ENCODE peak calls at places on chromosome 16, in nine cellular contexts. One of them, this sample, is unnamed.

GRCh38 chr16:68907297-68907999 is 64.1 kb downstream of the TANGO6 start:
- DNase-seq in GM04504: no peak
- DNase-seq in stimulated activated CD8-positive, alpha-beta memory T cell treated with anti-CD3 and anti-CD28 coated beads, Interleukin-4, amount 100 ng/mL, for 24 hours: no peak
- DNase-seq in activated CD8-positive, alpha-beta T cell treated with anti-CD3 and anti-CD28 coated beads, Interleukin-2, amount 10 ng/mL, durations not matched to agents 7 days and 5 days: no peak
- DNase-seq in GM19239: no peak
- DNase-seq in NCI-H446: no peak
- DNase-seq in activated naive CD4-positive, alpha-beta T cell: no peak
- DNase-seq in neural progenitor cell: peak; percentile 39
- DNase-seq in HCEC 1CT: no peak
- DNase-seq in this sample: no peak

GRCh38 chr16:87575027-87575804 is 27.1 kb upstream of the JPH3 start:
- DNase-seq in GM04504: no peak
- DNase-seq in stimulated activated CD8-positive, alpha-beta memory T cell treated with anti-CD3 and anti-CD28 coated beads, Interleukin-4, amount 100 ng/mL, for 24 hours: no peak
- DNase-seq in activated CD8-positive, alpha-beta T cell treated with anti-CD3 and anti-CD28 coated beads, Interleukin-2, amount 10 ng/mL, durations not matched to agents 7 days and 5 days: no peak
- DNase-seq in GM19239: no peak
- DNase-seq in NCI-H446: no peak
- DNase-seq in activated naive CD4-positive, alpha-beta T cell: no peak
- DNase-seq in neural progenitor cell: peak; percentile 66
- DNase-seq in HCEC 1CT: no peak
- DNase-seq in this sample: no peak

GRCh38 chr16:76157629-76158028 is 119.6 kb upstream of the CNTNAP4 start:
- DNase-seq in GM04504: no peak
- DNase-seq in stimulated activated CD8-positive, alpha-beta memory T cell treated with anti-CD3 and anti-CD28 coated beads, Interleukin-4, amount 100 ng/mL, for 24 hours: no peak
- DNase-seq in activated CD8-positive, alpha-beta T cell treated with anti-CD3 and anti-CD28 coated beads, Interleukin-2, amount 10 ng/mL, durations not matched to agents 7 days and 5 days: no peak
- DNase-seq in GM19239: no peak
- DNase-seq in NCI-H446: no peak
- DNase-seq in activated naive CD4-positive, alpha-beta T cell: no peak
- DNase-seq in neural progenitor cell: peak; percentile 16
- DNase-seq in HCEC 1CT: no peak
- DNase-seq in this sample: no peak

GRCh38 chr16:72908362-72908838 is 139.5 kb downstream of the ZFHX3 start:
- DNase-seq in GM04504: no peak
- DNase-seq in stimulated activated CD8-positive, alpha-beta memory T cell treated with anti-CD3 and anti-CD28 coated beads, Interleukin-4, amount 100 ng/mL, for 24 hours: no peak
- DNase-seq in activated CD8-positive, alpha-beta T cell treated with anti-CD3 and anti-CD28 coated beads, Interleukin-2, amount 10 ng/mL, durations not matched to agents 7 days and 5 days: no peak
- DNase-seq in GM19239: no peak
- DNase-seq in NCI-H446: no peak
- DNase-seq in activated naive CD4-positive, alpha-beta T cell: no peak
- DNase-seq in neural progenitor cell: no peak
- DNase-seq in HCEC 1CT: no peak
- DNase-seq in this sample: no peak

GRCh38 chr16:65318590-65319267 is 196.9 kb upstream of the CDH11 start:
- DNase-seq in GM04504: no peak
- DNase-seq in stimulated activated CD8-positive, alpha-beta memory T cell treated with anti-CD3 and anti-CD28 coated beads, Interleukin-4, amount 100 ng/mL, for 24 hours: no peak
- DNase-seq in activated CD8-positive, alpha-beta T cell treated with anti-CD3 and anti-CD28 coated beads, Interleukin-2, amount 10 ng/mL, durations not matched to agents 7 days and 5 days: no peak
- DNase-seq in GM19239: no peak
- DNase-seq in NCI-H446: no peak
- DNase-seq in activated naive CD4-positive, alpha-beta T cell: no peak
- DNase-seq in neural progenitor cell: peak; percentile 44
- DNase-seq in HCEC 1CT: no peak
- DNase-seq in this sample: no peak

GRCh38 chr16:31105677-31106213 is 2.4 kb upstream of the BCKDK start:
- DNase-seq in GM04504: peak; percentile 36
- DNase-seq in stimulated activated CD8-positive, alpha-beta memory T cell treated with anti-CD3 and anti-CD28 coated beads, Interleukin-4, amount 100 ng/mL, for 24 hours: peak; percentile 77
- DNase-seq in activated CD8-positive, alpha-beta T cell treated with anti-CD3 and anti-CD28 coated beads, Interleukin-2, amount 10 ng/mL, durations not matched to agents 7 days and 5 days: peak; percentile 86
- DNase-seq in GM19239: peak; percentile 94
- DNase-seq in NCI-H446: no peak
- DNase-seq in activated naive CD4-positive, alpha-beta T cell: peak; percentile 73
- DNase-seq in neural progenitor cell: peak; percentile 75
- DNase-seq in HCEC 1CT: peak; percentile 59
- DNase-seq in this sample: no peak

GRCh38 chr16:58198022-58198683 is at the start of gene CSNK2A2:
- DNase-seq in GM04504: peak; percentile 29
- DNase-seq in stimulated activated CD8-positive, alpha-beta memory T cell treated with anti-CD3 and anti-CD28 coated beads, Interleukin-4, amount 100 ng/mL, for 24 hours: peak; percentile 65
- DNase-seq in activated CD8-positive, alpha-beta T cell treated with anti-CD3 and anti-CD28 coated beads, Interleukin-2, amount 10 ng/mL, durations not matched to agents 7 days and 5 days: peak; percentile 73
- DNase-seq in GM19239: peak; percentile 98
- DNase-seq in NCI-H446: peak; percentile 56
- DNase-seq in activated naive CD4-positive, alpha-beta T cell: peak; percentile 70
- DNase-seq in neural progenitor cell: peak; percentile 83
- DNase-seq in HCEC 1CT: peak; percentile 65
- DNase-seq in this sample: peak; percentile 18

GRCh38 chr16:54525104-54525503 is 238.5 kb upstream of the IRX3 start:
- DNase-seq in GM04504: no peak
- DNase-seq in stimulated activated CD8-positive, alpha-beta memory T cell treated with anti-CD3 and anti-CD28 coated beads, Interleukin-4, amount 100 ng/mL, for 24 hours: no peak
- DNase-seq in activated CD8-positive, alpha-beta T cell treated with anti-CD3 and anti-CD28 coated beads, Interleukin-2, amount 10 ng/mL, durations not matched to agents 7 days and 5 days: no peak
- DNase-seq in GM19239: no peak
- DNase-seq in NCI-H446: no peak
- DNase-seq in activated naive CD4-positive, alpha-beta T cell: no peak
- DNase-seq in neural progenitor cell: no peak
- DNase-seq in HCEC 1CT: no peak
- DNase-seq in this sample: no peak

GRCh38 chr16:893360-893759 is 77.4 kb downstream of the LMF1 start:
- DNase-seq in GM04504: no peak
- DNase-seq in stimulated activated CD8-positive, alpha-beta memory T cell treated with anti-CD3 and anti-CD28 coated beads, Interleukin-4, amount 100 ng/mL, for 24 hours: no peak
- DNase-seq in activated CD8-positive, alpha-beta T cell treated with anti-CD3 and anti-CD28 coated beads, Interleukin-2, amount 10 ng/mL, durations not matched to agents 7 days and 5 days: no peak
- DNase-seq in GM19239: no peak
- DNase-seq in NCI-H446: no peak
- DNase-seq in activated naive CD4-positive, alpha-beta T cell: no peak
- DNase-seq in neural progenitor cell: no peak
- DNase-seq in HCEC 1CT: no peak
- DNase-seq in this sample: no peak

GRCh38 chr16:29310852-29311314 is 95.6 kb downstream of the NPIPB11 start:
- DNase-seq in GM04504: no peak
- DNase-seq in stimulated activated CD8-positive, alpha-beta memory T cell treated with anti-CD3 and anti-CD28 coated beads, Interleukin-4, amount 100 ng/mL, for 24 hours: no peak
- DNase-seq in activated CD8-positive, alpha-beta T cell treated with anti-CD3 and anti-CD28 coated beads, Interleukin-2, amount 10 ng/mL, durations not matched to agents 7 days and 5 days: no peak
- DNase-seq in GM19239: no peak
- DNase-seq in NCI-H446: peak; percentile 57
- DNase-seq in activated naive CD4-positive, alpha-beta T cell: no peak
- DNase-seq in neural progenitor cell: no peak
- DNase-seq in HCEC 1CT: no peak
- DNase-seq in this sample: no peak

GRCh38 chr16:79665970-79666369 is 65.4 kb upstream of the MAF start:
- DNase-seq in GM04504: no peak
- DNase-seq in stimulated activated CD8-positive, alpha-beta memory T cell treated with anti-CD3 and anti-CD28 coated beads, Interleukin-4, amount 100 ng/mL, for 24 hours: no peak
- DNase-seq in activated CD8-positive, alpha-beta T cell treated with anti-CD3 and anti-CD28 coated beads, Interleukin-2, amount 10 ng/mL, durations not matched to agents 7 days and 5 days: no peak
- DNase-seq in GM19239: no peak
- DNase-seq in NCI-H446: no peak
- DNase-seq in activated naive CD4-positive, alpha-beta T cell: no peak
- DNase-seq in neural progenitor cell: no peak
- DNase-seq in HCEC 1CT: no peak
- DNase-seq in this sample: no peak

GRCh38 chr16:3727806-3728381 is 10.6 kb upstream of the TRAP1 start:
- DNase-seq in GM04504: no peak
- DNase-seq in stimulated activated CD8-positive, alpha-beta memory T cell treated with anti-CD3 and anti-CD28 coated beads, Interleukin-4, amount 100 ng/mL, for 24 hours: no peak
- DNase-seq in activated CD8-positive, alpha-beta T cell treated with anti-CD3 and anti-CD28 coated beads, Interleukin-2, amount 10 ng/mL, durations not matched to agents 7 days and 5 days: no peak
- DNase-seq in GM19239: no peak
- DNase-seq in NCI-H446: no peak
- DNase-seq in activated naive CD4-positive, alpha-beta T cell: no peak
- DNase-seq in neural progenitor cell: no peak
- DNase-seq in HCEC 1CT: no peak
- DNase-seq in this sample: no peak

GRCh38 chr16:51163366-51163765 is 12.3 kb upstream of the SALL1 start:
- DNase-seq in GM04504: no peak
- DNase-seq in stimulated activated CD8-positive, alpha-beta memory T cell treated with anti-CD3 and anti-CD28 coated beads, Interleukin-4, amount 100 ng/mL, for 24 hours: no peak
- DNase-seq in activated CD8-positive, alpha-beta T cell treated with anti-CD3 and anti-CD28 coated beads, Interleukin-2, amount 10 ng/mL, durations not matched to agents 7 days and 5 days: no peak
- DNase-seq in GM19239: no peak
- DNase-seq in NCI-H446: no peak
- DNase-seq in activated naive CD4-positive, alpha-beta T cell: no peak
- DNase-seq in neural progenitor cell: no peak
- DNase-seq in HCEC 1CT: no peak
- DNase-seq in this sample: no peak

GRCh38 chr16:24018485-24018884 is 182.7 kb downstream of the PRKCB start:
- DNase-seq in GM04504: no peak
- DNase-seq in stimulated activated CD8-positive, alpha-beta memory T cell treated with anti-CD3 and anti-CD28 coated beads, Interleukin-4, amount 100 ng/mL, for 24 hours: no peak
- DNase-seq in activated CD8-positive, alpha-beta T cell treated with anti-CD3 and anti-CD28 coated beads, Interleukin-2, amount 10 ng/mL, durations not matched to agents 7 days and 5 days: no peak
- DNase-seq in GM19239: no peak
- DNase-seq in NCI-H446: no peak
- DNase-seq in activated naive CD4-positive, alpha-beta T cell: no peak
- DNase-seq in neural progenitor cell: no peak
- DNase-seq in HCEC 1CT: no peak
- DNase-seq in this sample: no peak

GRCh38 chr16:52068447-52069074 is 478.4 kb downstream of the TOX3 start:
- DNase-seq in GM04504: peak; percentile 5
- DNase-seq in stimulated activated CD8-positive, alpha-beta memory T cell treated with anti-CD3 and anti-CD28 coated beads, Interleukin-4, amount 100 ng/mL, for 24 hours: no peak
- DNase-seq in activated CD8-positive, alpha-beta T cell treated with anti-CD3 and anti-CD28 coated beads, Interleukin-2, amount 10 ng/mL, durations not matched to agents 7 days and 5 days: no peak
- DNase-seq in GM19239: no peak
- DNase-seq in NCI-H446: peak; percentile 38
- DNase-seq in activated naive CD4-positive, alpha-beta T cell: no peak
- DNase-seq in neural progenitor cell: peak; percentile 72
- DNase-seq in HCEC 1CT: no peak
- DNase-seq in this sample: no peak

GRCh38 chr16:8831450-8832382 is 34.1 kb downstream of the PMM2 start:
- DNase-seq in GM04504: no peak
- DNase-seq in stimulated activated CD8-positive, alpha-beta memory T cell treated with anti-CD3 and anti-CD28 coated beads, Interleukin-4, amount 100 ng/mL, for 24 hours: no peak
- DNase-seq in activated CD8-positive, alpha-beta T cell treated with anti-CD3 and anti-CD28 coated beads, Interleukin-2, amount 10 ng/mL, durations not matched to agents 7 days and 5 days: no peak
- DNase-seq in GM19239: no peak
- DNase-seq in NCI-H446: no peak
- DNase-seq in activated naive CD4-positive, alpha-beta T cell: no peak
- DNase-seq in neural progenitor cell: peak; percentile 74
- DNase-seq in HCEC 1CT: no peak
- DNase-seq in this sample: no peak

GRCh38 chr16:2514333-2515179 is 804 bp downstream of the ATP6V0C start:
- DNase-seq in GM04504: no peak
- DNase-seq in stimulated activated CD8-positive, alpha-beta memory T cell treated with anti-CD3 and anti-CD28 coated beads, Interleukin-4, amount 100 ng/mL, for 24 hours: no peak
- DNase-seq in activated CD8-positive, alpha-beta T cell treated with anti-CD3 and anti-CD28 coated beads, Interleukin-2, amount 10 ng/mL, durations not matched to agents 7 days and 5 days: no peak
- DNase-seq in GM19239: no peak
- DNase-seq in NCI-H446: no peak
- DNase-seq in activated naive CD4-positive, alpha-beta T cell: no peak
- DNase-seq in neural progenitor cell: peak; percentile 48
- DNase-seq in HCEC 1CT: no peak
- DNase-seq in this sample: no peak

GRCh38 chr16:59180083-59180476 is 446.0 kb upstream of the GOT2 start:
- DNase-seq in GM04504: no peak
- DNase-seq in stimulated activated CD8-positive, alpha-beta memory T cell treated with anti-CD3 and anti-CD28 coated beads, Interleukin-4, amount 100 ng/mL, for 24 hours: no peak
- DNase-seq in activated CD8-positive, alpha-beta T cell treated with anti-CD3 and anti-CD28 coated beads, Interleukin-2, amount 10 ng/mL, durations not matched to agents 7 days and 5 days: no peak
- DNase-seq in GM19239: no peak
- DNase-seq in NCI-H446: no peak
- DNase-seq in activated naive CD4-positive, alpha-beta T cell: no peak
- DNase-seq in neural progenitor cell: no peak
- DNase-seq in HCEC 1CT: no peak
- DNase-seq in this sample: no peak

GRCh38 chr16:4214215-4214621 is 27.7 kb downstream of the SRL start:
- DNase-seq in GM04504: peak; percentile 60
- DNase-seq in stimulated activated CD8-positive, alpha-beta memory T cell treated with anti-CD3 and anti-CD28 coated beads, Interleukin-4, amount 100 ng/mL, for 24 hours: no peak
- DNase-seq in activated CD8-positive, alpha-beta T cell treated with anti-CD3 and anti-CD28 coated beads, Interleukin-2, amount 10 ng/mL, durations not matched to agents 7 days and 5 days: no peak
- DNase-seq in GM19239: no peak
- DNase-seq in NCI-H446: peak; percentile 50
- DNase-seq in activated naive CD4-positive, alpha-beta T cell: no peak
- DNase-seq in neural progenitor cell: no peak
- DNase-seq in HCEC 1CT: peak; percentile 92
- DNase-seq in this sample: peak; percentile 63

GRCh38 chr16:81905277-81905676 is 106.0 kb downstream of the SDR42E1 start:
- DNase-seq in GM04504: no peak
- DNase-seq in stimulated activated CD8-positive, alpha-beta memory T cell treated with anti-CD3 and anti-CD28 coated beads, Interleukin-4, amount 100 ng/mL, for 24 hours: no peak
- DNase-seq in activated CD8-positive, alpha-beta T cell treated with anti-CD3 and anti-CD28 coated beads, Interleukin-2, amount 10 ng/mL, durations not matched to agents 7 days and 5 days: no peak
- DNase-seq in GM19239: no peak
- DNase-seq in NCI-H446: no peak
- DNase-seq in activated naive CD4-positive, alpha-beta T cell: no peak
- DNase-seq in neural progenitor cell: no peak
- DNase-seq in HCEC 1CT: no peak
- DNase-seq in this sample: no peak

GRCh38 chr16:85832578-85833539 is 33.4 kb downstream of the COX4I1 start:
- DNase-seq in GM04504: no peak
- DNase-seq in stimulated activated CD8-positive, alpha-beta memory T cell treated with anti-CD3 and anti-CD28 coated beads, Interleukin-4, amount 100 ng/mL, for 24 hours: no peak
- DNase-seq in activated CD8-positive, alpha-beta T cell treated with anti-CD3 and anti-CD28 coated beads, Interleukin-2, amount 10 ng/mL, durations not matched to agents 7 days and 5 days: no peak
- DNase-seq in GM19239: no peak
- DNase-seq in NCI-H446: no peak
- DNase-seq in activated naive CD4-positive, alpha-beta T cell: no peak
- DNase-seq in neural progenitor cell: no peak
- DNase-seq in HCEC 1CT: no peak
- DNase-seq in this sample: no peak

GRCh38 chr16:11245988-11246387 is 10.0 kb downstream of the SOCS1 start:
- DNase-seq in GM04504: no peak
- DNase-seq in stimulated activated CD8-positive, alpha-beta memory T cell treated with anti-CD3 and anti-CD28 coated beads, Interleukin-4, amount 100 ng/mL, for 24 hours: no peak
- DNase-seq in activated CD8-positive, alpha-beta T cell treated with anti-CD3 and anti-CD28 coated beads, Interleukin-2, amount 10 ng/mL, durations not matched to agents 7 days and 5 days: peak; percentile 62
- DNase-seq in GM19239: no peak
- DNase-seq in NCI-H446: no peak
- DNase-seq in activated naive CD4-positive, alpha-beta T cell: no peak
- DNase-seq in neural progenitor cell: no peak
- DNase-seq in HCEC 1CT: no peak
- DNase-seq in this sample: no peak

GRCh38 chr16:1496464-1496863 is 3.3 kb downstream of the TELO2 start:
- DNase-seq in GM04504: no peak
- DNase-seq in stimulated activated CD8-positive, alpha-beta memory T cell treated with anti-CD3 and anti-CD28 coated beads, Interleukin-4, amount 100 ng/mL, for 24 hours: no peak
- DNase-seq in activated CD8-positive, alpha-beta T cell treated with anti-CD3 and anti-CD28 coated beads, Interleukin-2, amount 10 ng/mL, durations not matched to agents 7 days and 5 days: no peak
- DNase-seq in GM19239: no peak
- DNase-seq in NCI-H446: no peak
- DNase-seq in activated naive CD4-positive, alpha-beta T cell: no peak
- DNase-seq in neural progenitor cell: no peak
- DNase-seq in HCEC 1CT: no peak
- DNase-seq in this sample: no peak

GRCh38 chr16:67397812-67398545 is 4.7 kb upstream of the TPPP3 start:
- DNase-seq in GM04504: no peak
- DNase-seq in stimulated activated CD8-positive, alpha-beta memory T cell treated with anti-CD3 and anti-CD28 coated beads, Interleukin-4, amount 100 ng/mL, for 24 hours: no peak
- DNase-seq in activated CD8-positive, alpha-beta T cell treated with anti-CD3 and anti-CD28 coated beads, Interleukin-2, amount 10 ng/mL, durations not matched to agents 7 days and 5 days: no peak
- DNase-seq in GM19239: no peak
- DNase-seq in NCI-H446: no peak
- DNase-seq in activated naive CD4-positive, alpha-beta T cell: no peak
- DNase-seq in neural progenitor cell: no peak
- DNase-seq in HCEC 1CT: no peak
- DNase-seq in this sample: no peak

GRCh38 chr16:88473666-88474534 is 20.8 kb downstream of the ZFPM1 start:
- DNase-seq in GM04504: no peak
- DNase-seq in stimulated activated CD8-positive, alpha-beta memory T cell treated with anti-CD3 and anti-CD28 coated beads, Interleukin-4, amount 100 ng/mL, for 24 hours: no peak
- DNase-seq in activated CD8-positive, alpha-beta T cell treated with anti-CD3 and anti-CD28 coated beads, Interleukin-2, amount 10 ng/mL, durations not matched to agents 7 days and 5 days: no peak
- DNase-seq in GM19239: no peak
- DNase-seq in NCI-H446: no peak
- DNase-seq in activated naive CD4-positive, alpha-beta T cell: no peak
- DNase-seq in neural progenitor cell: no peak
- DNase-seq in HCEC 1CT: no peak
- DNase-seq in this sample: peak; percentile 27

GRCh38 chr16:79767597-79768280 is 167.2 kb upstream of the MAF start:
- DNase-seq in GM04504: peak; percentile 5
- DNase-seq in stimulated activated CD8-positive, alpha-beta memory T cell treated with anti-CD3 and anti-CD28 coated beads, Interleukin-4, amount 100 ng/mL, for 24 hours: no peak
- DNase-seq in activated CD8-positive, alpha-beta T cell treated with anti-CD3 and anti-CD28 coated beads, Interleukin-2, amount 10 ng/mL, durations not matched to agents 7 days and 5 days: no peak
- DNase-seq in GM19239: no peak
- DNase-seq in NCI-H446: no peak
- DNase-seq in activated naive CD4-positive, alpha-beta T cell: no peak
- DNase-seq in neural progenitor cell: peak; percentile 78
- DNase-seq in HCEC 1CT: no peak
- DNase-seq in this sample: no peak

GRCh38 chr16:67151431-67152097 is 766 bp upstream of the B3GNT9 start:
- DNase-seq in GM04504: no peak
- DNase-seq in stimulated activated CD8-positive, alpha-beta memory T cell treated with anti-CD3 and anti-CD28 coated beads, Interleukin-4, amount 100 ng/mL, for 24 hours: no peak
- DNase-seq in activated CD8-positive, alpha-beta T cell treated with anti-CD3 and anti-CD28 coated beads, Interleukin-2, amount 10 ng/mL, durations not matched to agents 7 days and 5 days: no peak
- DNase-seq in GM19239: no peak
- DNase-seq in NCI-H446: no peak
- DNase-seq in activated naive CD4-positive, alpha-beta T cell: no peak
- DNase-seq in neural progenitor cell: peak; percentile 13
- DNase-seq in HCEC 1CT: no peak
- DNase-seq in this sample: no peak

GRCh38 chr16:12329246-12329995 is 352.9 kb downstream of the SNX29 start:
- DNase-seq in GM04504: no peak
- DNase-seq in stimulated activated CD8-positive, alpha-beta memory T cell treated with anti-CD3 and anti-CD28 coated beads, Interleukin-4, amount 100 ng/mL, for 24 hours: no peak
- DNase-seq in activated CD8-positive, alpha-beta T cell treated with anti-CD3 and anti-CD28 coated beads, Interleukin-2, amount 10 ng/mL, durations not matched to agents 7 days and 5 days: no peak
- DNase-seq in GM19239: no peak
- DNase-seq in NCI-H446: no peak
- DNase-seq in activated naive CD4-positive, alpha-beta T cell: no peak
- DNase-seq in neural progenitor cell: no peak
- DNase-seq in HCEC 1CT: no peak
- DNase-seq in this sample: no peak

GRCh38 chr16:85612191-85612800 is 826 bp upstream of the GSE1 start:
- DNase-seq in GM04504: peak; percentile 84
- DNase-seq in stimulated activated CD8-positive, alpha-beta memory T cell treated with anti-CD3 and anti-CD28 coated beads, Interleukin-4, amount 100 ng/mL, for 24 hours: no peak
- DNase-seq in activated CD8-positive, alpha-beta T cell treated with anti-CD3 and anti-CD28 coated beads, Interleukin-2, amount 10 ng/mL, durations not matched to agents 7 days and 5 days: peak; percentile 58
- DNase-seq in GM19239: no peak
- DNase-seq in NCI-H446: peak; percentile 68
- DNase-seq in activated naive CD4-positive, alpha-beta T cell: no peak
- DNase-seq in neural progenitor cell: peak; percentile 55
- DNase-seq in HCEC 1CT: peak; percentile 86
- DNase-seq in this sample: peak; percentile 68

GRCh38 chr16:59330030-59330670 is 596.0 kb upstream of the GOT2 start:
- DNase-seq in GM04504: peak; percentile 8
- DNase-seq in stimulated activated CD8-positive, alpha-beta memory T cell treated with anti-CD3 and anti-CD28 coated beads, Interleukin-4, amount 100 ng/mL, for 24 hours: no peak
- DNase-seq in activated CD8-positive, alpha-beta T cell treated with anti-CD3 and anti-CD28 coated beads, Interleukin-2, amount 10 ng/mL, durations not matched to agents 7 days and 5 days: no peak
- DNase-seq in GM19239: no peak
- DNase-seq in NCI-H446: no peak
- DNase-seq in activated naive CD4-positive, alpha-beta T cell: no peak
- DNase-seq in neural progenitor cell: peak; percentile 73
- DNase-seq in HCEC 1CT: no peak
- DNase-seq in this sample: no peak

GRCh38 chr16:11514283-11514682 is 72.4 kb downstream of the LITAF start:
- DNase-seq in GM04504: no peak
- DNase-seq in stimulated activated CD8-positive, alpha-beta memory T cell treated with anti-CD3 and anti-CD28 coated beads, Interleukin-4, amount 100 ng/mL, for 24 hours: no peak
- DNase-seq in activated CD8-positive, alpha-beta T cell treated with anti-CD3 and anti-CD28 coated beads, Interleukin-2, amount 10 ng/mL, durations not matched to agents 7 days and 5 days: no peak
- DNase-seq in GM19239: no peak
- DNase-seq in NCI-H446: no peak
- DNase-seq in activated naive CD4-positive, alpha-beta T cell: no peak
- DNase-seq in neural progenitor cell: no peak
- DNase-seq in HCEC 1CT: no peak
- DNase-seq in this sample: no peak